ENCODE peak calls at places on chromosomes 13 and 19, in seven cellular contexts. One of them, this sample, is unnamed.

GRCh38 chr19:10919352-10920287 is 8.8 kb downstream of the YIPF2 start:
- DNase-seq in fibroblast of mammary gland: no peak
- DNase-seq in AG09309: no peak
- DNase-seq in retina: no peak
- DNase-seq in astrocyte of the spinal cord: no peak
- DNase-seq in omental fat pad: no peak
- DNase-seq in activated naive CD4-positive, alpha-beta T cell: no peak
- DNase-seq in this sample: no peak

GRCh38 chr13:69956343-69956742 is 151.3 kb upstream of the ATXN8OS start:
- DNase-seq in omental fat pad: no peak
- DNase-seq in AG09309: no peak
- DNase-seq in astrocyte of the spinal cord: no peak
- DNase-seq in activated naive CD4-positive, alpha-beta T cell: no peak
- DNase-seq in fibroblast of mammary gland: no peak
- DNase-seq in retina: no peak
- DNase-seq in this sample: no peak

GRCh38 chr19:16911046-16911445 is 22.2 kb downstream of the F2RL3 start:
- DNase-seq in activated naive CD4-positive, alpha-beta T cell: no peak
- DNase-seq in AG09309: no peak
- DNase-seq in fibroblast of mammary gland: no peak
- DNase-seq in omental fat pad: no peak
- DNase-seq in astrocyte of the spinal cord: no peak
- DNase-seq in retina: no peak
- DNase-seq in this sample: no peak

GRCh38 chr19:57748029-57748428 is 1.4 kb downstream of the ZNF776 start:
- DNase-seq in omental fat pad: no peak
- DNase-seq in astrocyte of the spinal cord: no peak
- DNase-seq in activated naive CD4-positive, alpha-beta T cell: no peak
- DNase-seq in AG09309: no peak
- DNase-seq in fibroblast of mammary gland: no peak
- DNase-seq in retina: no peak
- DNase-seq in this sample: no peak

GRCh38 chr13:66546534-66547379 is 683.4 kb downstream of the PCDH9 start:
- DNase-seq in astrocyte of the spinal cord: peak
- DNase-seq in omental fat pad: no peak
- DNase-seq in AG09309: no peak
- DNase-seq in retina: no peak
- DNase-seq in activated naive CD4-positive, alpha-beta T cell: no peak
- DNase-seq in fibroblast of mammary gland: peak
- DNase-seq in this sample: peak

GRCh38 chr13:102586615-102587014 is 10.2 kb upstream of the TPP2 start:
- DNase-seq in astrocyte of the spinal cord: no peak
- DNase-seq in omental fat pad: no peak
- DNase-seq in fibroblast of mammary gland: no peak
- DNase-seq in retina: no peak
- DNase-seq in AG09309: no peak
- DNase-seq in activated naive CD4-positive, alpha-beta T cell: no peak
- DNase-seq in this sample: no peak

GRCh38 chr19:51726049-51726448 is 2.3 kb upstream of the HAS1 start:
- DNase-seq in retina: no peak
- DNase-seq in astrocyte of the spinal cord: peak
- DNase-seq in omental fat pad: peak
- DNase-seq in activated naive CD4-positive, alpha-beta T cell: no peak
- DNase-seq in fibroblast of mammary gland: peak
- DNase-seq in AG09309: peak
- DNase-seq in this sample: peak

GRCh38 chr13:46342538-46342937 is 44.5 kb downstream of the RUBCNL start:
- DNase-seq in AG09309: no peak
- DNase-seq in retina: no peak
- DNase-seq in fibroblast of mammary gland: no peak
- DNase-seq in omental fat pad: no peak
- DNase-seq in astrocyte of the spinal cord: no peak
- DNase-seq in activated naive CD4-positive, alpha-beta T cell: no peak
- DNase-seq in this sample: no peak

GRCh38 chr13:27790523-27790922 is 1.8 kb upstream of the GSX1 start:
- DNase-seq in astrocyte of the spinal cord: no peak
- DNase-seq in retina: no peak
- DNase-seq in AG09309: no peak
- DNase-seq in fibroblast of mammary gland: no peak
- DNase-seq in omental fat pad: no peak
- DNase-seq in activated naive CD4-positive, alpha-beta T cell: no peak
- DNase-seq in this sample: no peak

GRCh38 chr19:55484571-55485438 is at the start of gene NAT14:
- DNase-seq in fibroblast of mammary gland: no peak
- DNase-seq in activated naive CD4-positive, alpha-beta T cell: peak
- DNase-seq in astrocyte of the spinal cord: peak
- DNase-seq in omental fat pad: no peak
- DNase-seq in AG09309: no peak
- DNase-seq in retina: peak
- DNase-seq in this sample: peak

GRCh38 chr19:18253716-18254115 is 20.5 kb downstream of the IQCN start:
- DNase-seq in AG09309: no peak
- DNase-seq in activated naive CD4-positive, alpha-beta T cell: no peak
- DNase-seq in fibroblast of mammary gland: no peak
- DNase-seq in omental fat pad: no peak
- DNase-seq in astrocyte of the spinal cord: no peak
- DNase-seq in retina: no peak
- DNase-seq in this sample: no peak

GRCh38 chr19:38362076-38362945 is 12.1 kb upstream of the PSMD8 start:
- DNase-seq in fibroblast of mammary gland: peak
- DNase-seq in omental fat pad: peak
- DNase-seq in activated naive CD4-positive, alpha-beta T cell: no peak
- DNase-seq in AG09309: no peak
- DNase-seq in retina: peak
- DNase-seq in astrocyte of the spinal cord: peak
- DNase-seq in this sample: peak

GRCh38 chr13:51230473-51231105 is 8.4 kb downstream of the FAM124A start:
- DNase-seq in retina: no peak
- DNase-seq in fibroblast of mammary gland: peak
- DNase-seq in activated naive CD4-positive, alpha-beta T cell: no peak
- DNase-seq in AG09309: peak
- DNase-seq in astrocyte of the spinal cord: peak
- DNase-seq in omental fat pad: no peak
- DNase-seq in this sample: peak

GRCh38 chr19:55005684-55006488 is 32.2 kb downstream of the GP6 start:
- DNase-seq in astrocyte of the spinal cord: peak
- DNase-seq in activated naive CD4-positive, alpha-beta T cell: no peak
- DNase-seq in AG09309: no peak
- DNase-seq in omental fat pad: no peak
- DNase-seq in retina: peak
- DNase-seq in fibroblast of mammary gland: peak
- DNase-seq in this sample: peak

GRCh38 chr19:31139871-31140505 is 209.2 kb downstream of the TSHZ3 start:
- DNase-seq in fibroblast of mammary gland: peak
- DNase-seq in retina: no peak
- DNase-seq in AG09309: peak
- DNase-seq in astrocyte of the spinal cord: peak
- DNase-seq in omental fat pad: no peak
- DNase-seq in activated naive CD4-positive, alpha-beta T cell: no peak
- DNase-seq in this sample: peak

GRCh38 chr19:49432141-49433073 is 7.2 kb downstream of the GFY start:
- DNase-seq in activated naive CD4-positive, alpha-beta T cell: no peak
- DNase-seq in astrocyte of the spinal cord: no peak
- DNase-seq in retina: no peak
- DNase-seq in AG09309: no peak
- DNase-seq in fibroblast of mammary gland: no peak
- DNase-seq in omental fat pad: no peak
- DNase-seq in this sample: no peak

GRCh38 chr13:74200081-74200480 is 65.9 kb upstream of the KLF12 start:
- DNase-seq in fibroblast of mammary gland: no peak
- DNase-seq in omental fat pad: no peak
- DNase-seq in retina: no peak
- DNase-seq in activated naive CD4-positive, alpha-beta T cell: no peak
- DNase-seq in AG09309: no peak
- DNase-seq in astrocyte of the spinal cord: peak
- DNase-seq in this sample: peak

GRCh38 chr13:81133066-81133465 is 792.1 kb upstream of the SPRY2 start:
- DNase-seq in astrocyte of the spinal cord: peak
- DNase-seq in omental fat pad: no peak
- DNase-seq in retina: no peak
- DNase-seq in AG09309: no peak
- DNase-seq in fibroblast of mammary gland: no peak
- DNase-seq in activated naive CD4-positive, alpha-beta T cell: no peak
- DNase-seq in this sample: peak

GRCh38 chr19:48988286-48988685 is 4.8 kb downstream of the GYS1 start:
- DNase-seq in activated naive CD4-positive, alpha-beta T cell: no peak
- DNase-seq in retina: no peak
- DNase-seq in AG09309: no peak
- DNase-seq in omental fat pad: no peak
- DNase-seq in astrocyte of the spinal cord: no peak
- DNase-seq in fibroblast of mammary gland: no peak
- DNase-seq in this sample: no peak

GRCh38 chr13:49374585-49375290 is 69.1 kb downstream of the CAB39L start:
- DNase-seq in astrocyte of the spinal cord: peak
- DNase-seq in omental fat pad: no peak
- DNase-seq in retina: no peak
- DNase-seq in activated naive CD4-positive, alpha-beta T cell: no peak
- DNase-seq in fibroblast of mammary gland: peak
- DNase-seq in AG09309: peak
- DNase-seq in this sample: peak

GRCh38 chr19:38658462-38659306 is 11.2 kb downstream of the ACTN4 start:
- DNase-seq in activated naive CD4-positive, alpha-beta T cell: no peak
- DNase-seq in omental fat pad: no peak
- DNase-seq in fibroblast of mammary gland: peak
- DNase-seq in retina: no peak
- DNase-seq in astrocyte of the spinal cord: peak
- DNase-seq in AG09309: peak
- DNase-seq in this sample: peak

GRCh38 chr13:21047591-21048282 is 13.6 kb downstream of the LATS2 start:
- DNase-seq in omental fat pad: no peak
- DNase-seq in retina: no peak
- DNase-seq in AG09309: no peak
- DNase-seq in astrocyte of the spinal cord: no peak
- DNase-seq in fibroblast of mammary gland: no peak
- DNase-seq in activated naive CD4-positive, alpha-beta T cell: no peak
- DNase-seq in this sample: no peak

GRCh38 chr19:35767288-35768081 is 7.9 kb upstream of the ARHGAP33 start:
- DNase-seq in omental fat pad: no peak
- DNase-seq in astrocyte of the spinal cord: no peak
- DNase-seq in fibroblast of mammary gland: no peak
- DNase-seq in activated naive CD4-positive, alpha-beta T cell: no peak
- DNase-seq in retina: peak
- DNase-seq in AG09309: no peak
- DNase-seq in this sample: no peak

GRCh38 chr13:66689628-66690027 is 540.5 kb downstream of the PCDH9 start:
- DNase-seq in retina: peak
- DNase-seq in fibroblast of mammary gland: peak
- DNase-seq in omental fat pad: no peak
- DNase-seq in activated naive CD4-positive, alpha-beta T cell: no peak
- DNase-seq in astrocyte of the spinal cord: peak
- DNase-seq in AG09309: no peak
- DNase-seq in this sample: peak

GRCh38 chr19:3471954-3472655 is 8.2 kb downstream of the SMIM24 start:
- DNase-seq in astrocyte of the spinal cord: no peak
- DNase-seq in retina: peak
- DNase-seq in omental fat pad: no peak
- DNase-seq in activated naive CD4-positive, alpha-beta T cell: no peak
- DNase-seq in fibroblast of mammary gland: no peak
- DNase-seq in AG09309: no peak
- DNase-seq in this sample: no peak

GRCh38 chr13:41751734-41752445 is 209.0 kb downstream of the VWA8 start:
- DNase-seq in omental fat pad: no peak
- DNase-seq in AG09309: no peak
- DNase-seq in retina: no peak
- DNase-seq in activated naive CD4-positive, alpha-beta T cell: no peak
- DNase-seq in fibroblast of mammary gland: peak
- DNase-seq in astrocyte of the spinal cord: no peak
- DNase-seq in this sample: no peak

GRCh38 chr19:44585371-44586141 is 27.8 kb upstream of the IGSF23 start:
- DNase-seq in activated naive CD4-positive, alpha-beta T cell: no peak
- DNase-seq in omental fat pad: no peak
- DNase-seq in astrocyte of the spinal cord: peak
- DNase-seq in AG09309: peak
- DNase-seq in retina: no peak
- DNase-seq in fibroblast of mammary gland: peak
- DNase-seq in this sample: peak

GRCh38 chr19:39247701-39248664 is 673 bp downstream of the IFNL4 start:
- DNase-seq in activated naive CD4-positive, alpha-beta T cell: no peak
- DNase-seq in omental fat pad: no peak
- DNase-seq in astrocyte of the spinal cord: no peak
- DNase-seq in fibroblast of mammary gland: no peak
- DNase-seq in retina: peak
- DNase-seq in AG09309: no peak
- DNase-seq in this sample: no peak

GRCh38 chr19:55070755-55071502 is 4.7 kb upstream of the EPS8L1 start:
- DNase-seq in AG09309: no peak
- DNase-seq in activated naive CD4-positive, alpha-beta T cell: no peak
- DNase-seq in astrocyte of the spinal cord: peak
- DNase-seq in retina: no peak
- DNase-seq in fibroblast of mammary gland: peak
- DNase-seq in omental fat pad: no peak
- DNase-seq in this sample: peak

GRCh38 chr19:58439576-58440554 is at the start of gene ZNF132:
- DNase-seq in AG09309: peak
- DNase-seq in retina: peak
- DNase-seq in activated naive CD4-positive, alpha-beta T cell: peak
- DNase-seq in omental fat pad: peak
- DNase-seq in astrocyte of the spinal cord: peak
- DNase-seq in fibroblast of mammary gland: peak
- DNase-seq in this sample: peak

GRCh38 chr13:47226516-47226915 is 329.7 kb upstream of the HTR2A start:
- DNase-seq in fibroblast of mammary gland: peak
- DNase-seq in omental fat pad: no peak
- DNase-seq in activated naive CD4-positive, alpha-beta T cell: no peak
- DNase-seq in retina: no peak
- DNase-seq in astrocyte of the spinal cord: no peak
- DNase-seq in AG09309: no peak
- DNase-seq in this sample: no peak

GRCh38 chr13:39600766-39601165 is 2.2 kb downstream of the LHFPL6 start:
- DNase-seq in AG09309: no peak
- DNase-seq in fibroblast of mammary gland: peak
- DNase-seq in activated naive CD4-positive, alpha-beta T cell: no peak
- DNase-seq in astrocyte of the spinal cord: peak
- DNase-seq in retina: no peak
- DNase-seq in omental fat pad: no peak
- DNase-seq in this sample: no peak

GRCh38 chr19:3604227-3604986 is 2.3 kb downstream of the TBXA2R start:
- DNase-seq in astrocyte of the spinal cord: no peak
- DNase-seq in omental fat pad: no peak
- DNase-seq in retina: no peak
- DNase-seq in AG09309: no peak
- DNase-seq in fibroblast of mammary gland: no peak
- DNase-seq in activated naive CD4-positive, alpha-beta T cell: no peak
- DNase-seq in this sample: no peak

GRCh38 chr19:18985257-18985656 is 44.2 kb upstream of the HOMER3 start:
- DNase-seq in retina: no peak
- DNase-seq in omental fat pad: no peak
- DNase-seq in activated naive CD4-positive, alpha-beta T cell: no peak
- DNase-seq in AG09309: no peak
- DNase-seq in astrocyte of the spinal cord: no peak
- DNase-seq in fibroblast of mammary gland: no peak
- DNase-seq in this sample: no peak

GRCh38 chr19:58294743-58295374 is 10.3 kb upstream of the ERVK3-1 start:
- DNase-seq in astrocyte of the spinal cord: no peak
- DNase-seq in activated naive CD4-positive, alpha-beta T cell: no peak
- DNase-seq in AG09309: no peak
- DNase-seq in fibroblast of mammary gland: no peak
- DNase-seq in retina: no peak
- DNase-seq in omental fat pad: no peak
- DNase-seq in this sample: no peak

GRCh38 chr19:37867831-37868230 is 38.6 kb downstream of the WDR87 start:
- DNase-seq in AG09309: peak
- DNase-seq in retina: no peak
- DNase-seq in omental fat pad: no peak
- DNase-seq in activated naive CD4-positive, alpha-beta T cell: no peak
- DNase-seq in fibroblast of mammary gland: peak
- DNase-seq in astrocyte of the spinal cord: peak
- DNase-seq in this sample: peak

GRCh38 chr13:28037399-28037798 is 48.9 kb upstream of the URAD start:
- DNase-seq in activated naive CD4-positive, alpha-beta T cell: no peak
- DNase-seq in retina: no peak
- DNase-seq in AG09309: no peak
- DNase-seq in omental fat pad: no peak
- DNase-seq in fibroblast of mammary gland: peak
- DNase-seq in astrocyte of the spinal cord: no peak
- DNase-seq in this sample: no peak

GRCh38 chr13:69553976-69554375 is 553.6 kb upstream of the ATXN8OS start:
- DNase-seq in AG09309: no peak
- DNase-seq in astrocyte of the spinal cord: no peak
- DNase-seq in activated naive CD4-positive, alpha-beta T cell: no peak
- DNase-seq in fibroblast of mammary gland: no peak
- DNase-seq in omental fat pad: no peak
- DNase-seq in retina: no peak
- DNase-seq in this sample: no peak